ENCODE peak calls at places on chromosomes 4 and X, in six cellular contexts. J is mesenchymal stem cell, L is mesendoderm, N is neuronal stem cell, G is trophoblast cell, T is IMR-90. A is an unnamed sample.

GRCh38 chr4:183563874-183564273 is 59.0 kb downstream of the ING2 start:
- DNase-seq in L (peak; percentile 45), N (no peak), J (peak; percentile 44), G (peak; percentile 70), T (peak; percentile 28), A (no peak)

GRCh38 chrX:40109288-40110008 is 11.7 kb upstream of the BCOR start:
- DNase-seq in T (peak; percentile 55), N (no peak), J (peak; percentile 78), L (peak; percentile 84), G (no peak), A (peak; percentile 73)

GRCh38 chr4:3440011-3440410 is 1.8 kb upstream of the HGFAC start:
- DNase-seq in G (no peak), T (no peak), N (no peak), J (no peak), L (no peak), A (no peak)

GRCh38 chrX:40952855-40953254 is 132.4 kb upstream of the USP9X start:
- DNase-seq in T (peak; percentile 18), G (no peak), J (peak; percentile 30), L (no peak), N (no peak), A (no peak)

GRCh38 chr4:67122029-67122428 is 423.3 kb downstream of the CENPC start:
- DNase-seq in J (peak; percentile 19), N (no peak), G (no peak), L (peak; percentile 70), T (no peak), A (no peak)

GRCh38 chrX:141158084-141158483 is 18.8 kb downstream of the LDOC1 start:
- DNase-seq in T (no peak), G (no peak), L (no peak), N (no peak), J (no peak), A (no peak)

GRCh38 chr4:824461-825062 is 1.4 kb downstream of the CPLX1 start:
- DNase-seq in L (no peak), T (no peak), N (no peak), G (no peak), J (peak; percentile 52), A (no peak)

GRCh38 chrX:149370097-149370496 is 135.0 kb downstream of the IDS start:
- DNase-seq in N (no peak), G (no peak), L (no peak), T (no peak), J (peak; percentile 0), A (no peak)

GRCh38 chrX:23333842-23334535 is 660 bp upstream of the PTCHD1 start:
- DNase-seq in J (no peak), N (no peak), G (no peak), L (peak; percentile 76), T (no peak), A (peak; percentile 76)

GRCh38 chr4:173076903-173077629 is 91.5 kb upstream of the GALNT7 start:
- DNase-seq in L (no peak), G (no peak), N (no peak), J (peak; percentile 46), T (peak; percentile 12), A (no peak)

GRCh38 chr4:138555584-138555983 is 313.4 kb upstream of the SLC7A11 start:
- DNase-seq in J (no peak), T (no peak), G (no peak), N (no peak), L (peak; percentile 61), A (peak; percentile 52)

GRCh38 chrX:11530621-11531020 is 135.1 kb downstream of the ARHGAP6 start:
- DNase-seq in J (peak; percentile 12), T (peak; percentile 23), N (no peak), G (no peak), L (no peak), A (no peak)

GRCh38 chrX:25202827-25203226 is 187.1 kb upstream of the ARX start:
- DNase-seq in L (no peak), N (no peak), T (no peak), J (no peak), G (no peak), A (no peak)

GRCh38 chrX:16148896-16149295 is 18.4 kb upstream of the MAGEB17 start:
- DNase-seq in G (no peak), J (no peak), T (no peak), L (no peak), N (no peak), A (no peak)

GRCh38 chrX:1442724-1443367 is 9.9 kb downstream of the ASMTL start:
- DNase-seq in J (no peak), N (no peak), L (no peak), T (no peak), G (no peak), A (peak; percentile 23)
- H3K79me1 ChIP-seq in J (peaks cover 26% of the 10 kb centered on the region), N (peaks cover 22% of the 10 kb centered on the region), L (peaks cover 9% of the 10 kb centered on the region), T (peaks cover 16% of the 10 kb centered on the region), G (no peaks in the 10 kb centered on the region), A (no peaks in the 10 kb centered on the region)

DNA sequence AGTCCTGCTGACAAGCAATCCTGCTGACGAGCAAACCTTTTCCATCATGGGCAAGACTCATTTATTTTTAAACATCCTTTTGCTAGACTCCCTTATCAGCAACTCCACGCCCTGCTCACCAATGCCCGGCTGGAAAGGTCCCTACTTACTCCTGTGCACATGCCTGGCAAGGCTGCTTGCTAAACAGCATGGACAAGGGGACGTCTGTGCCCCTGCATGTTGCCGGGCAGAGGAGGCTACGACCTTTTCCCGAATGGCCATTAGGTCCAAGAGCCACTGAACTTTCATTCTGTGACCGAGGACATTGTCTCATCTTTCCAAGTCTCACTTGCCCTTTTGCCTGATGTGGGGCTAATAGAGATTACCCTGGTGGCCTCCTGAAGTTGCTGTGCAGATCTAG is 98.6 kb downstream of the MGST2 start:
- DNase-seq in N (no peak), T (no peak), G (no peak), J (no peak), L (no peak), A (no peak)
- H3K9ac ChIP-seq in N (no peak overlapping the region), T (no peak overlapping the region), G (no peak overlapping the region), J (no peak overlapping the region), L (no peak overlapping the region), A (no peak overlapping the region)

GRCh38 chr4:10105421-10105820 is 11.2 kb downstream of the WDR1 start:
- DNase-seq in T (no peak), L (no peak), N (no peak), G (no peak), J (no peak), A (no peak)

GRCh38 chr4:10104991-10105276 is 11.7 kb downstream of the WDR1 start:
- DNase-seq in G (no peak), T (no peak), J (no peak), L (no peak), N (no peak), A (no peak)

GRCh38 chr4:10105920-10106319 is 10.7 kb downstream of the WDR1 start:
- DNase-seq in T (no peak), L (no peak), J (no peak), G (no peak), N (no peak), A (no peak)

GRCh38 chr4:10107111-10108091 is 9.2 kb downstream of the WDR1 start:
- DNase-seq in G (no peak), N (no peak), L (no peak), J (no peak), T (peak; percentile 28), A (no peak)

DNA sequence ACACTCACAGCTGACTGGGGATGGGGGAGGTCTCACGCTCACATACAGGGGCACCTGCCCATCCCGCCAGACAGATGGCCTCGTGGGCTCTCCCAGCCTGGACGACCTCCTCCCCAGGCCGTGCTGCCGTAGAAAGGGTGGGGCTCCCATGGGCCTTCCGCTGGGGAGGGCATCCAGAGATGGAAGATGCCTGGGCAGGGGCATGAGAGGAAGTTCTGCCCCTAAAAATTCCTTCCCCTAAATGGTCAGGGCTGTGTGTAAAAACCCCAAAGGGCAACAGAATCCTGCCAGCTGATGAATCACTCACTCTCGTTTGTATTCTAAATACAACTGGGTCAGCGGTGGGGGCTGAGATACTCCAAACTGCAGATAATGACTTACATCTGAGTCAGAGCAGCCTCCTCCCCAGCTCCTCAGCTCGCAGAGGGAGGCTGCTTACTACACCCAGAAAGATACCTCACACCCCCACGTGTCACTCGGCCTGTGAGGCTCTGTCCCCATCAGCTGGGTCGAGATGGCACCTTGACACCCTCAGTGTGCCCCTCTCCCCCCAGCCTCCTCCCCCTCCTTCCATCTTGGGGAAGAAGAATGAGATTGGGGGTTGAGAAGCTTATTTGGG is 10.1 kb downstream of the WDR1 start:
- DNase-seq in N (no peak), G (peak; percentile 34), L (peak; percentile 80), J (peak; percentile 95), T (peak; percentile 97), A (no peak)
- H3K79me1 ChIP-seq in N (peaks cover 6% of the 10 kb centered on the region), G (no peaks in the 10 kb centered on the region), L (peaks cover 43% of the 10 kb centered on the region), J (no peaks in the 10 kb centered on the region), T (peaks cover 68% of the 10 kb centered on the region), A (peaks cover 4% of the 10 kb centered on the region)

DNA sequence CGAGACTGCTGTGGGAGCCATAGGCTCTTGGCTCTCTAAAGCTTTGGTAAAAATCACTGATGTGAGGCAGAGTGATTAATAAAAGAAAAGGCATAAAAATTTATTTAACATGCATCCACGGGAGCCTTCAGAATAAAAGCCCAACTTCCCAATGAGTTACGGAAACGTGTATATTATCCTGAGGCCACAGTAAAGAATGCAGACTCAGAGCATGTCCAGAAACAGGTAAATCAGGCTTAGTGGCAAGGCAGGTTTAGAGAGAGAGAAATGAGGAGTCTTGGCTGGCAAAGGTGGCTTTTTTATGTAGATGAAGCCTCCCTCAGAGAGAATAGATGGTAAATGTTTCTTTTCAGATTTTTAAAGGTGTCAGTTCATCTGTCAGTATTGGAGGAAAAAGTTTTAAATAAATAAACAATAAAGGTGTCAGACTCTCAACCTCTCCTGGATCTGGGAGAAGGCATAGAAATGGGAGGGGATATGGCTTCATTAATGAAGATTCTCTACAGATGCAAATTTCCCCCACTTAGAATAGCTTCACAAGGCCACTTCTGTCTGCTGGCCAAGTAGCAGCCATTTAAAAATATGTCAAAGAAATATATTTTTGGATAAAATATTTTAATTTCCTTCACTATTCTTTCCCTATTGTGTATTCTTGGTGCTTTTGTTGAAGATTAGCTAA is 24.0 kb downstream of the C4orf51 start:
- DNase-seq in L (peak; percentile 73), T (no peak), G (peak; percentile 47), J (no peak), N (no peak), A (no peak)
- H3K9ac ChIP-seq in L (no peak overlapping the region), T (no peak overlapping the region), G (no peak overlapping the region), J (no peak overlapping the region), N (no peak overlapping the region), A (no peak overlapping the region)

GRCh38 chr4:128471576-128471975 is 184.0 kb upstream of the PGRMC2 start:
- DNase-seq in L (no peak), T (no peak), N (no peak), J (peak; percentile 26), G (no peak), A (no peak)
- H3K79me1 ChIP-seq in L (no peaks in the 10 kb centered on the region), T (no peaks in the 10 kb centered on the region), N (no peaks in the 10 kb centered on the region), J (peaks cover 7% of the 10 kb centered on the region), G (no peaks in the 10 kb centered on the region), A (no peaks in the 10 kb centered on the region)

A was measured in H9.